ENCODE peak calls at places on chromosome 7, in six cellular contexts. U, K, V, X, N and Q are unnamed samples.

GRCh38 chr7:149854611-149855367 is 16.6 kb downstream of the ZNF862 start:
- DNase-seq in U (peak; percentile 91), K (peak; percentile 51), V (no peak), X (no peak), N (peak; percentile 38), Q (no peak)

GRCh38 chr7:27145167-27145883 is 1.8 kb upstream of the HOXA5 start:
- DNase-seq in U (no peak), K (no peak), V (no peak), X (peak; percentile 85), N (no peak), Q (no peak)

GRCh38 chr7:491292-491957 is 28.2 kb downstream of the PDGFA start:
- DNase-seq in U (no peak), K (no peak), V (no peak), X (peak; percentile 70), N (no peak), Q (no peak)

GRCh38 chr7:127477285-127478039 is 85.0 kb upstream of the ZNF800 start:
- DNase-seq in U (no peak), K (no peak), V (no peak), X (no peak), N (no peak), Q (no peak)

GRCh38 chr7:28297821-28298439 is 114.4 kb upstream of the CREB5 start:
- DNase-seq in U (no peak), K (no peak), V (no peak), X (no peak), N (no peak), Q (no peak)

GRCh38 chr7:114554781-114555537 is 140.3 kb downstream of the FOXP2 start:
- DNase-seq in U (no peak), K (peak; percentile 48), V (peak; percentile 3), X (no peak), N (no peak), Q (no peak)

GRCh38 chr7:134502463-134502862 is 24.9 kb upstream of the AKR1B10 start:
- DNase-seq in U (no peak), K (peak; percentile 65), V (no peak), X (no peak), N (peak; percentile 84), Q (peak; percentile 53)

GRCh38 chr7:2723138-2723850 is 35.3 kb downstream of the AMZ1 start:
- DNase-seq in U (peak; percentile 31), K (no peak), V (no peak), X (no peak), N (no peak), Q (no peak)

GRCh38 chr7:66145404-66145843 is 30.8 kb downstream of the CRCP start:
- DNase-seq in U (no peak), K (peak; percentile 84), V (no peak), X (no peak), N (peak; percentile 35), Q (no peak)

GRCh38 chr7:15801565-15801964 is 115.1 kb upstream of the MEOX2 start:
- DNase-seq in U (no peak), K (peak; percentile 49), V (no peak), X (no peak), N (peak; percentile 54), Q (no peak)

GRCh38 chr7:69517985-69518731 is 80.1 kb upstream of the AUTS2 start:
- DNase-seq in U (peak; percentile 60), K (no peak), V (no peak), X (no peak), N (peak; percentile 29), Q (no peak)

GRCh38 chr7:91459539-91459938 is 195.3 kb downstream of the FZD1 start:
- DNase-seq in U (no peak), K (no peak), V (no peak), X (no peak), N (no peak), Q (no peak)

GRCh38 chr7:7641129-7641663 is 644 bp downstream of the UMAD1 start:
- DNase-seq in U (no peak), K (peak; percentile 11), V (peak; percentile 16), X (no peak), N (no peak), Q (no peak)

GRCh38 chr7:6226194-6226799 is 46.1 kb downstream of the CYTH3 start:
- DNase-seq in U (no peak), K (peak; percentile 82), V (no peak), X (no peak), N (no peak), Q (no peak)

GRCh38 chr7:4882169-4882741 is 1.3 kb downstream of the RADIL start:
- DNase-seq in U (no peak), K (peak; percentile 59), V (no peak), X (no peak), N (peak; percentile 82), Q (peak; percentile 27)

GRCh38 chr7:99035723-99036530 is 108.0 kb downstream of the SMURF1 start:
- DNase-seq in U (no peak), K (no peak), V (no peak), X (no peak), N (no peak), Q (no peak)

GRCh38 chr7:44538798-44539668 is 2.1 kb downstream of the NPC1L1 start:
- DNase-seq in U (no peak), K (no peak), V (no peak), X (no peak), N (no peak), Q (no peak)

GRCh38 chr7:52285689-52286088 is 749.7 kb upstream of the POM121L12 start:
- DNase-seq in U (no peak), K (no peak), V (no peak), X (no peak), N (no peak), Q (no peak)

GRCh38 chr7:98229991-98230745 is 18.9 kb downstream of the BHLHA15 start:
- DNase-seq in U (no peak), K (no peak), V (no peak), X (peak; percentile 59), N (no peak), Q (no peak)

GRCh38 chr7:23276381-23276780 is 22.8 kb upstream of the MALSU1 start:
- DNase-seq in U (no peak), K (no peak), V (no peak), X (no peak), N (no peak), Q (peak; percentile 64)

GRCh38 chr7:30180718-30181117 is 45.9 kb downstream of the MTURN start:
- DNase-seq in U (no peak), K (no peak), V (no peak), X (no peak), N (no peak), Q (no peak)

GRCh38 chr7:16747095-16747494 is 6.5 kb upstream of the TSPAN13 start:
- DNase-seq in U (no peak), K (no peak), V (no peak), X (no peak), N (no peak), Q (no peak)

GRCh38 chr7:148708026-148708685 is 9.5 kb downstream of the CUL1 start:
- DNase-seq in U (no peak), K (no peak), V (no peak), X (no peak), N (no peak), Q (peak; percentile 43)

GRCh38 chr7:101488826-101489572 is 126.3 kb downstream of the COL26A1 start:
- DNase-seq in U (no peak), K (no peak), V (no peak), X (no peak), N (no peak), Q (no peak)

GRCh38 chr7:767941-768729 is 41.1 kb upstream of the PRKAR1B start:
- DNase-seq in U (no peak), K (peak; percentile 22), V (no peak), X (peak; percentile 81), N (no peak), Q (no peak)

GRCh38 chr7:95027181-95027872 is 119.9 kb downstream of the PPP1R9A start:
- DNase-seq in U (no peak), K (no peak), V (no peak), X (peak; percentile 28), N (no peak), Q (no peak)

GRCh38 chr7:38839846-38840245 is 69.1 kb downstream of the VPS41 start:
- DNase-seq in U (no peak), K (peak; percentile 36), V (no peak), X (no peak), N (no peak), Q (no peak)

DNA sequence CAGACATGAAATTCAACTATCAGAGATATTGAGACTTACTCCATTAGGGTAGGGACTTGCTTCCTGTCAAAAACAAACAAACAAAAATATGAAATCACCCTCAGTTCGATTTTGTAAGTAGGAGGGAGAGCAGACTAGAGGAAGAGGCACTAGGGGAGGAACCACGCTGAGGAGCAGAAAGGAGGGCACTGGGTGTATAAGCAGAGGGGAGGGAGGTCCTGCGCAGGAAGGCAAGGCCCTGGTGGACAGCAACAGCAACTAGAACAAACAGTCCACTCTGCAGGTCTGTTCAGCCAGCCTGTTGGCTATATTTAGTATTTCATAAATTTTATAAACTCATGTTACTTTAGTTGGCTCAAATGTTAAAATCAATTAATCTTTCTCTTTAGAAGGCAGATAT is 937.1 kb upstream of the C7orf33 start:
- DNase-seq in U (no peak), K (no peak), V (no peak), X (no peak), N (no peak), Q (no peak)
- TF ChIP-seq POLR2A in U (no peak), K (no peak), V (no peak), X (no peak), N (no peak), Q (no peak)

GRCh38 chr7:138459300-138460175 is 521 bp upstream of the TRIM24 start:
- DNase-seq in U (no peak), K (no peak), V (no peak), X (peak; percentile 99), N (no peak), Q (peak; percentile 99)
- TF ChIP-seq POLR2A in U (no peak), K (no peak), V (no peak), X (no peak), N (no peak), Q (no peak)

GRCh38 chr7:51141451-51141971 is 175.1 kb downstream of the COBL start:
- DNase-seq in U (no peak), K (peak; percentile 35), V (no peak), X (no peak), N (no peak), Q (no peak)

GRCh38 chr7:51142741-51143390 is 173.7 kb downstream of the COBL start:
- DNase-seq in U (no peak), K (no peak), V (no peak), X (no peak), N (no peak), Q (no peak)

GRCh38 chr7:51140203-51140938 is 176.2 kb downstream of the COBL start:
- DNase-seq in U (no peak), K (no peak), V (no peak), X (no peak), N (no peak), Q (no peak)

GRCh38 chr7:51138121-51139085 is 178.2 kb downstream of the COBL start:
- DNase-seq in U (no peak), K (no peak), V (no peak), X (no peak), N (no peak), Q (no peak)

DNA sequence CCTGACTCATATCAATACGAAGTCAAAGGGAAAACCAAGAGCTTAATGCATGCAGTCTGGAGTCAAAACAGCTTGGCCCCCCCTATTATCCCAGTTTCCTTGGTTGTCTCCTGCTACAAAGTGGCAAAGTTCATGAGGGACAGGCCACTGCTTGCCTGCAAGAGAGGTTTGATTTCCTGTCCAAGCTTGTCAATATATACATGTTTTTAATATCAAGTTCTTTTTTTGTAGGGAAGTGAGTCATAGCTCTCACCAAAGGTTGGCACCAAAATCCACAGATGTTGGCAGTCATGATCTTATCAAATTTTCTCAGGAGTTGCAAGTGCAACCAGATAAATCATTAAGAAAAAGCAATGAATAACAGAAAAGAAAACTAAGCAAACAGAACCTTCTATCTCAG is 176.8 kb downstream of the COBL start:
- DNase-seq in U (no peak), K (no peak), V (no peak), X (no peak), N (no peak), Q (no peak)
- TF ChIP-seq POLR2A in U (no peak), K (no peak), V (no peak), X (no peak), N (no peak), Q (no peak)

GRCh38 chr7:132485600-132486594 is 90.4 kb downstream of the PLXNA4 start:
- DNase-seq in U (no peak), K (no peak), V (no peak), X (no peak), N (peak; percentile 33), Q (no peak)
- TF ChIP-seq POLR2A in U (no peak), K (no peak), V (no peak), X (no peak), N (no peak), Q (no peak)